ENCODE peak calls at places on chromosomes 3 and 15, in four cellular contexts. One of them, this sample, is unnamed.

GRCh38 chr3:5729852-5730251 is 542.3 kb downstream of the EDEM1 start:
- DNase-seq in WTC11: peak
- DNase-seq in K562: peak
- DNase-seq in GM12878: no peak
- DNase-seq in this sample: no peak

GRCh38 chr15:71088155-71088554 is 27.1 kb upstream of the THSD4 start:
- DNase-seq in WTC11: no peak
- DNase-seq in K562: no peak
- DNase-seq in GM12878: no peak
- DNase-seq in this sample: no peak

GRCh38 chr15:58583171-58583908 is 151.5 kb downstream of the LIPC start:
- DNase-seq in WTC11: no peak
- DNase-seq in K562: no peak
- DNase-seq in GM12878: no peak
- DNase-seq in this sample: no peak

GRCh38 chr15:40493089-40493840 is 22.5 kb downstream of the CHST14 start:
- DNase-seq in WTC11: no peak
- DNase-seq in K562: no peak
- DNase-seq in GM12878: no peak
- DNase-seq in this sample: no peak

GRCh38 chr3:108127301-108127988 is 36.6 kb upstream of the CD47 start:
- DNase-seq in WTC11: no peak
- DNase-seq in K562: no peak
- DNase-seq in GM12878: peak
- DNase-seq in this sample: no peak

GRCh38 chr3:112640333-112640863 is 545 bp downstream of the CCDC80 start:
- DNase-seq in WTC11: no peak
- DNase-seq in K562: no peak
- DNase-seq in GM12878: no peak
- DNase-seq in this sample: no peak

GRCh38 chr3:133887951-133888703 is 7.6 kb downstream of the RAB6B start:
- DNase-seq in WTC11: no peak
- DNase-seq in K562: no peak
- DNase-seq in GM12878: no peak
- DNase-seq in this sample: no peak

GRCh38 chr3:48243886-48244285 is 3.0 kb downstream of the ZNF589 start:
- DNase-seq in WTC11: no peak
- DNase-seq in K562: no peak
- DNase-seq in GM12878: no peak
- DNase-seq in this sample: no peak

GRCh38 chr15:50145451-50145872 is 26.4 kb upstream of the ATP8B4 start:
- DNase-seq in WTC11: no peak
- DNase-seq in K562: peak
- DNase-seq in GM12878: peak
- DNase-seq in this sample: peak

GRCh38 chr15:100264994-100265640 is 76.7 kb downstream of the ADAMTS17 start:
- DNase-seq in WTC11: no peak
- DNase-seq in K562: no peak
- DNase-seq in GM12878: no peak
- DNase-seq in this sample: no peak

GRCh38 chr15:100111103-100112060 is 230.4 kb downstream of the ADAMTS17 start:
- DNase-seq in WTC11: no peak
- DNase-seq in K562: peak
- DNase-seq in GM12878: no peak
- DNase-seq in this sample: peak

GRCh38 chr3:119885746-119886530 is 104.0 kb downstream of the NR1I2 start:
- DNase-seq in WTC11: no peak
- DNase-seq in K562: no peak
- DNase-seq in GM12878: no peak
- DNase-seq in this sample: no peak

GRCh38 chr3:71681224-71681668 is 44.0 kb downstream of the EIF4E3 start:
- DNase-seq in WTC11: peak
- DNase-seq in K562: peak
- DNase-seq in GM12878: no peak
- DNase-seq in this sample: peak

GRCh38 chr3:124924741-124925140 is 9.8 kb downstream of the MUC13 start:
- DNase-seq in WTC11: no peak
- DNase-seq in K562: no peak
- DNase-seq in GM12878: no peak
- DNase-seq in this sample: no peak

GRCh38 chr3:124923833-124924232 is 10.7 kb downstream of the MUC13 start:
- DNase-seq in WTC11: no peak
- DNase-seq in K562: no peak
- DNase-seq in GM12878: no peak
- DNase-seq in this sample: no peak

GRCh38 chr3:124926426-124927116 is 8.0 kb downstream of the MUC13 start:
- DNase-seq in WTC11: no peak
- DNase-seq in K562: no peak
- DNase-seq in GM12878: no peak
- DNase-seq in this sample: peak

GRCh38 chr3:124928333-124929202 is 6.0 kb downstream of the MUC13 start:
- DNase-seq in WTC11: peak
- DNase-seq in K562: peak
- DNase-seq in GM12878: no peak
- DNase-seq in this sample: peak

GRCh38 chr3:124927454-124928079 is 7.0 kb downstream of the MUC13 start:
- DNase-seq in WTC11: no peak
- DNase-seq in K562: no peak
- DNase-seq in GM12878: no peak
- DNase-seq in this sample: no peak
- TF ChIP-seq TCF7 in WTC11: no peak
- TF ChIP-seq TCF7 in K562: no peak
- TF ChIP-seq TCF7 in GM12878: no peak
- TF ChIP-seq TCF7 in this sample: no peak

DNA sequence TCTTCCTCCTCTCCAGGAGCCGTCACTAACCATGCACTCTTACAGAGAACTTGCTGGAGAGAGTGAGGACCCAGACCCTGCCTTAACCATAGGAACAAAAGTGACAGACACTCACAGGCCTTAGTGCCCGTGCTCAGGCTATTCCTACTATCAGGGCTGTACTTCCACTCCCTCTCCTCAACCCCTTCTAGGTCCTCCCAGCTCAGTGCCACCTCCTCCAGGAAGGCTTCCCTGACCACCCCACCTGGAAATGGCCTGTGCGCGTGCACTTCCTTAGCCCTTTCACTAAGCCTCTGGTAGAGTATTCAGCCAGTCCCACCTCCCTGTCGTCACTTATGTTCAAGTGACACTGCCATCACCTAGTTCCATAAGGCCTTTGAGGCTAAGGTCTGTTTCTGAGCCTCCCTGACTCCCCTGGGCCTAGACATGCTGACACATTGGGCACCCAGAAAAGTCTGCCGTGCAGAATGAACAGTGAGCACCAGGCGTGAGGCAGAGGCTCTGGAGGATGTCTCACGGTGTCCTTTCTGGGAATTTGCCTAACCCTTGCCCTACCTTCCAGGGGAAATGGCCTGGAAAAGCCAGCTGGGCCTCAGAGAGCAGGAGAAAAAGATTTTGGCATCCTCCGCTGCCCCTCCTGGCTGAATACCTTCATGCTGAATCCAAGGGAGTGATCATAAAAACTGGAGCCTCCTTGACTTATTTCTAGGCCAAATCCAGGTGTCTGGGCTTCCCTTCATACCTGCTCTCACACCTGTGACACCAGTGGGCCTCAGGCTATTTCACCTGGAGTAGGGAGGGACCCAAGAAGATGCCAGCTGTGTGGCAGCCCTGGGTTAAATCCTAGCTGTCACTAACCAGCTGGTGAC is 108.5 kb upstream of the SMAD3 start:
- DNase-seq in WTC11: no peak
- DNase-seq in K562: no peak
- DNase-seq in GM12878: no peak
- DNase-seq in this sample: no peak
- TF ChIP-seq CBFB in WTC11: no peak
- TF ChIP-seq CBFB in K562: no peak
- TF ChIP-seq CBFB in GM12878: no peak
- TF ChIP-seq CBFB in this sample: no peak

DNA sequence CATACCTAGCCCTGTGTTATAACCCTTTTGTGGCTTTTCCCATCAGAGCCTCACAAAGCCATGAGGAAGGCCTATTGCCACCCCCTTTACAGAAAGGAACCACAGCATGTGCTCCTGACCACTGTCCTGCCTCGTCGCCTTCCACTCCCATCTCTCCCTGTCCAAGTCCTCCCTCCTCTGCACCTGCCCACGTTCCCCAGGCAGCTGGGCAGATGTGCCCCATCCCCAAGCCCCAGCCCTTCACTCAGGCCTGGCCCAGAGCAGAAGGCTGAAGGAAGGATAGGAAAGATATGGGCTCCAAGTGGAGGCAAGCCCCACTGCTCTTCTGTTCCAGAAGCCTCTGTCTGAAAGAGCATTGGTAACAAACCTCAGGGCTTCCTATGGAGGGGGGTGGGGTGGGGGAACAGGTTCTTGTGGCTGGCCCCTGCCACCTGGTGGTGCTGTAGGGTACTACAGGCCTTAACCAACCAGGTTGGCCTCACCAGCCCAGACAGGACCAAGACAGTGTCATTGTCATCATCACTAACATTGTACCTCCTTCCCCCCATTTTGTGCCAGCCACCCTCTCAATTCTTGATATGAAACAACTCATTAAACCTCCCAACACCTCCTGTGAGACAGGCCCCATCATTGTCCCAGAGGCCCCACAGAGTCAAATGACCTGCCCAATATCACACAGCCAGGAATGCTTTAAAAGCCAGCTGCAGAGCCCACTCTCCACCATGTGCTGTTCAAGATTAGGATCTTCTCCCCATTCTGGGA is 10.0 kb downstream of the POC1A start:
- DNase-seq in WTC11: peak
- DNase-seq in K562: peak
- DNase-seq in GM12878: no peak
- DNase-seq in this sample: peak
- TF ChIP-seq TCF7 in WTC11: no peak
- TF ChIP-seq TCF7 in K562: no peak
- TF ChIP-seq TCF7 in GM12878: no peak
- TF ChIP-seq TCF7 in this sample: no peak

GRCh38 chr15:91113036-91113435 is 13.0 kb downstream of the SV2B start:
- DNase-seq in WTC11: peak
- DNase-seq in K562: no peak
- DNase-seq in GM12878: no peak
- DNase-seq in this sample: no peak

GRCh38 chr15:91114301-91114700 is 14.2 kb downstream of the SV2B start:
- DNase-seq in WTC11: no peak
- DNase-seq in K562: no peak
- DNase-seq in GM12878: no peak
- DNase-seq in this sample: no peak

GRCh38 chr15:91117375-91117774 is 17.3 kb downstream of the SV2B start:
- DNase-seq in WTC11: no peak
- DNase-seq in K562: no peak
- DNase-seq in GM12878: no peak
- DNase-seq in this sample: no peak

GRCh38 chr15:91118796-91119590 is 18.9 kb downstream of the SV2B start:
- DNase-seq in WTC11: no peak
- DNase-seq in K562: no peak
- DNase-seq in GM12878: no peak
- DNase-seq in this sample: no peak

DNA sequence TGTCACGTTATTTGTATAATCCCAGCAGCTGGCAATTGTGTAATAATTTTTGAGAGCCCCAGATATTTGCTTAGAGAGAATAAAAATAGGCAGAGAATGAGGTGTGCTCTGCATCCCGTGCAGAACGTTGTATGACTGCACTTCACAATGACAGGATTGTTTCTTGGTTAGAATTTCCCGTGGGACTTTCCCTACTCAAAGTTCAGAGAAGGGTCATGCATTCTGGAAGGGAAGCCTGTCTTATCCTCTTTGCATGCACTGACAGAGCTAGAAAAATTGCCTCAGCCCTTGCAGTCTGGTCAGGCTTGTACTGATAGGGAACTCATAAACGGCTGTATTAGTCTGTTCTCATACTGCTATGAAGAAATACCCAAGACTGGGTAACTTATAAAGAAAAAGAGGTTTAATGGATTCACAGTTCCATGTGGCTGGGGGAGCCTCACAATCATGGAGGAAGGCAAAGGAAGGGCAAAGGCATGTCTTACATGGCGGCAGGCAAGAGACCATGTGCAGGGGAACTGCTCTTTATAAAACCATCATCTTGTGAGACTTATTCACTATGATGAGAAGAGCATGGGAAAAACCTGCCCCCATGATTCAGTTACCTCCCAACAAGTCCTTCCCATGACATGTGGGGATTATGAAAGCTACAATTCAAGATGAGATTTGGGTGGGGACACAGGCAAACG is 16.5 kb downstream of the SV2B start:
- DNase-seq in WTC11: no peak
- DNase-seq in K562: no peak
- DNase-seq in GM12878: peak
- DNase-seq in this sample: peak
- TF ChIP-seq CBFB in WTC11: no peak
- TF ChIP-seq CBFB in K562: no peak
- TF ChIP-seq CBFB in GM12878: no peak
- TF ChIP-seq CBFB in this sample: no peak

GRCh38 chr3:16665282-16665741 is 60.1 kb upstream of the DAZL start:
- DNase-seq in WTC11: no peak
- DNase-seq in K562: peak
- DNase-seq in GM12878: no peak
- DNase-seq in this sample: no peak
- TF ChIP-seq TCF7 in WTC11: no peak
- TF ChIP-seq TCF7 in K562: no peak
- TF ChIP-seq TCF7 in GM12878: no peak
- TF ChIP-seq TCF7 in this sample: no peak

DNA sequence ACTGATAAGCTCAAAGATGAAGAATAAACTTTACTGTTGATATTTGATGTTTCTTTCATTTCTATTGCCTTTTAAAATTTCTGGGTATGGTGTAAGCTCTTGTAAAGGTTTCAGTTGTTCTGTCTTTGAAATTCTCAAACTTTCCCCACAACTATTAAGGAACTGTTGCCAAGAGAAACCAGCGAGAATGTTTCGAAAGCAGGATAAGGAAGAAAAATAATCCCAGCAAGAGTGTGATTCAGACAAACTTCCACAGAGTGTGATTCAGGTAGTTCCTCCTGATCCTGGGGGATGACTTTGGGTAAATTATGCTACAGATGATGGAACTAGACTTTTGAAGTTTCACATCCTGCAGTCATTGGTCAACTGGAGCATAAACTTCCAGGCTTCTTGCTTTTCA is 632.0 kb downstream of the NSUN3 start:
- DNase-seq in WTC11: no peak
- DNase-seq in K562: no peak
- DNase-seq in GM12878: no peak
- DNase-seq in this sample: no peak
- TF ChIP-seq CBFB in WTC11: no peak
- TF ChIP-seq CBFB in K562: no peak
- TF ChIP-seq CBFB in GM12878: no peak
- TF ChIP-seq CBFB in this sample: no peak

This sample was measured in HepG2.